ENCODE peak calls at places on chromosomes 12 and 14, in seven cellular contexts. W, U, X, S, C, D and V are unnamed samples.

GRCh38 chr12:39867631-39868030 is 238.2 kb downstream of the SLC2A13 start:
- DNase-seq in W (no peak), U (no peak), X (no peak), S (no peak), C (no peak), D (no peak), V (no peak)

GRCh38 chr14:75995372-75996041 is 9.9 kb downstream of the IFT43 start:
- DNase-seq in W (no peak), U (no peak), X (no peak), S (no peak), C (peak), D (no peak), V (peak)

GRCh38 chr12:31496257-31496656 is 94.7 kb downstream of the DENND5B start:
- DNase-seq in W (no peak), U (no peak), X (no peak), S (no peak), C (no peak), D (no peak), V (peak)

GRCh38 chr12:88691811-88692210 is 111.5 kb upstream of the KITLG start:
- DNase-seq in W (no peak), U (no peak), X (no peak), S (no peak), C (peak), D (no peak), V (no peak)

GRCh38 chr12:85138833-85139232 is 102.7 kb downstream of the LRRIQ1 start:
- DNase-seq in W (no peak), U (no peak), X (no peak), S (no peak), C (no peak), D (no peak), V (no peak)

GRCh38 chr12:108117902-108118301 is 11.2 kb upstream of the WSCD2 start:
- DNase-seq in W (no peak), U (no peak), X (no peak), S (no peak), C (no peak), D (no peak), V (no peak)

GRCh38 chr14:68340262-68340661 is 452.6 kb downstream of the ZFP36L1 start:
- DNase-seq in W (no peak), U (peak), X (no peak), S (no peak), C (no peak), D (no peak), V (no peak)

GRCh38 chr12:51817027-51817953 is 31.2 kb downstream of the FIGNL2 start:
- DNase-seq in W (no peak), U (no peak), X (no peak), S (no peak), C (peak), D (no peak), V (no peak)

GRCh38 chr12:77943466-77943865 is 112.8 kb downstream of the NAV3 start:
- DNase-seq in W (no peak), U (no peak), X (no peak), S (peak), C (peak), D (peak), V (peak)

GRCh38 chr12:27794818-27795584 is 15.0 kb upstream of the MANSC4 start:
- DNase-seq in W (no peak), U (no peak), X (no peak), S (no peak), C (peak), D (no peak), V (peak)

GRCh38 chr14:21902561-21903199 is 229.1 kb upstream of the OR4E1 start:
- DNase-seq in W (no peak), U (peak), X (no peak), S (peak), C (peak), D (peak), V (no peak)

GRCh38 chr14:60064491-60065072 is 27.1 kb upstream of the PCNX4 start:
- DNase-seq in W (no peak), U (no peak), X (no peak), S (peak), C (peak), D (peak), V (peak)

GRCh38 chr12:50117057-50117622 is 5.1 kb downstream of the COX14 start:
- DNase-seq in W (no peak), U (no peak), X (no peak), S (no peak), C (no peak), D (no peak), V (no peak)

GRCh38 chr12:12813120-12814101 is at the start of gene DDX47:
- DNase-seq in W (peak), U (peak), X (peak), S (peak), C (peak), D (peak), V (peak)

GRCh38 chr12:69927145-69927544 is 102.1 kb downstream of the MYRFL start:
- DNase-seq in W (no peak), U (no peak), X (no peak), S (no peak), C (no peak), D (no peak), V (no peak)

GRCh38 chr12:50581226-50582184 is 76.7 kb downstream of the DIP2B start:
- DNase-seq in W (no peak), U (no peak), X (no peak), S (no peak), C (peak), D (peak), V (peak)

GRCh38 chr14:94005324-94005723 is 8.2 kb downstream of the CCDC197 start:
- DNase-seq in W (no peak), U (no peak), X (no peak), S (peak), C (peak), D (no peak), V (no peak)

GRCh38 chr12:54935235-54935951 is 49.2 kb downstream of the TESPA1 start:
- DNase-seq in W (no peak), U (no peak), X (no peak), S (peak), C (peak), D (peak), V (peak)

GRCh38 chr12:109428038-109428629 is 49.0 kb downstream of the KCTD10 start:
- DNase-seq in W (peak), U (peak), X (peak), S (peak), C (peak), D (peak), V (peak)

GRCh38 chr12:109421355-109422087 is 55.6 kb downstream of the KCTD10 start:
- DNase-seq in W (no peak), U (no peak), X (no peak), S (no peak), C (no peak), D (no peak), V (peak)

GRCh38 chr12:109418848-109419474 is 58.1 kb downstream of the KCTD10 start:
- DNase-seq in W (no peak), U (no peak), X (no peak), S (no peak), C (no peak), D (no peak), V (no peak)

GRCh38 chr12:109423392-109423791 is 53.7 kb downstream of the KCTD10 start:
- DNase-seq in W (no peak), U (no peak), X (no peak), S (no peak), C (no peak), D (no peak), V (no peak)

DNA sequence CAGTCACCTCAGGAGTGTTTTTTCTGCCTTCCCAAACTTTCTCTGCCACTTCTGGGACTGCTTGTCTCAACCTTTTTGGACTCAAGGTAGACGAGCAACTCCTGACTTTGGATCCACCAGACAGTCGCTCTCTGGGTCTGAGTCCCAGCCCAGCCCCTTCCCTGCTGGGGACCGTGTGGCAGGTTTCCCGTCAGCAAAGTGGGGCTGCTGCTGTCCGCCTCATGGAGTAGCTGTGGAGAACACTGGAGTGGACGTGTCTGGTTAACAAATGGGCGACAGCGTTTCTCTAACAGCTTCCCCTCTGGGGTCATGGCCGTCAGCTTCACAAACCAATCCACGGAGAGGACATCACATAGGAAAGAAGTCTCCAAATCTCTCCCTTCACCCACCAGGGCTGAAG is 54.8 kb downstream of the KCTD10 start:
- DNase-seq in W (no peak), U (no peak), X (no peak), S (no peak), C (no peak), D (no peak), V (no peak)
- H3K23ac ChIP-seq in W (no peak), U (no peak), X (no peak), S (no peak), C (no peak), D (no peak), V (no peak)

DNA sequence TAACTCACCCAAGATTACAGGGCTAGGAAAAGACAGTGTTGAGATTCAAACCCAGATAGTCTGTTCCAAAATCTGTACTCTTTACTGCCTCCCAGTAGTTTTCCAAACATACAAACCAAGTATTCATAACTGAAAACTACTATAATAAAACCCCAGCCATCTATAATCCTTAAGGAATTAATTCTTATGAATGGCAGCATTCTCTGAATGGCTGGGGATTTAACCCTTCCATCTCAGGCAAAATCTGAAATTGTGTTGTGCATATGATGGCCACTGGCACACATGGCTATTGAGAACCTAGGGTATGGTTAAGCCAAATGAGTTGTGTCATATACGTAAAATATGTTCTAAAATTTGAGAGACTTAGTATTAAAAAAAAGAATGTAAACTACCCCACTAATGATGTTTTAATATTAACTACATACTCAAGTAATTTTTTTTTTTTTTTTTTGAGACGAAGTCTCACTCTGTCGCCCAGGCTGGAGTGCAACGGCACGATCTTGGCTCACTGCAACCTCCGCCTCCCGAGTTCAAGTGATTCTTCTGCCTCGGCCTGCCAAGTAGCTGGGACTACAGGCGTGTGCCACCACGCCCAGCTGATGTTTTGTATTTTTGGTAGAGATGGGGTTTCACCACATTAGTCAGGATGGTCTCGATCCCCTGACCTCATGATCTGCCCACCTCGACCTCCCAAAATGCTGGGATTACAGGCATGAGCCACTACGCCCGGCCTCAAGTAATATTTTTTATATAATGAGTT is 16.7 kb downstream of the PPP1R13B start:
- DNase-seq in W (no peak), U (no peak), X (no peak), S (no peak), C (no peak), D (no peak), V (no peak)
- H3K23ac ChIP-seq in W (no peak), U (no peak), X (no peak), S (no peak), C (no peak), D (no peak), V (no peak)

GRCh38 chr12:63846249-63846967 is 1.9 kb downstream of the SRGAP1 start:
- DNase-seq in W (no peak), U (no peak), X (no peak), S (no peak), C (no peak), D (no peak), V (no peak)

GRCh38 chr12:63844391-63845341 is at the start of gene SRGAP1:
- DNase-seq in W (peak), U (peak), X (no peak), S (peak), C (peak), D (peak), V (peak)

GRCh38 chr12:63843613-63844390 is 698 bp upstream of the SRGAP1 start:
- DNase-seq in W (peak), U (peak), X (peak), S (peak), C (peak), D (peak), V (peak)

GRCh38 chr12:63848450-63848849 is 4.0 kb downstream of the SRGAP1 start:
- DNase-seq in W (no peak), U (no peak), X (no peak), S (no peak), C (peak), D (no peak), V (no peak)

GRCh38 chr12:63845726-63846125 is 1.2 kb downstream of the SRGAP1 start:
- DNase-seq in W (no peak), U (no peak), X (no peak), S (no peak), C (peak), D (peak), V (peak)
- H3K23ac ChIP-seq in W (no peak), U (no peak), X (no peak), S (no peak), C (no peak), D (no peak), V (peak)

GRCh38 chr14:80602931-80603330 is 338.6 kb downstream of the CEP128 start:
- DNase-seq in W (no peak), U (no peak), X (no peak), S (no peak), C (no peak), D (no peak), V (no peak)
- H3K23ac ChIP-seq in W (no peak), U (no peak), X (no peak), S (no peak), C (no peak), D (no peak), V (no peak)

GRCh38 chr14:103537175-103537990 is 8.4 kb downstream of the TRMT61A start:
- DNase-seq in W (no peak), U (no peak), X (no peak), S (no peak), C (no peak), D (peak), V (peak)
- H3K23ac ChIP-seq in W (no peak), U (no peak), X (no peak), S (no peak), C (no peak), D (no peak), V (no peak)

GRCh38 chr12:20452496-20452895 is 84.2 kb downstream of the PDE3A start:
- DNase-seq in W (no peak), U (no peak), X (no peak), S (no peak), C (no peak), D (no peak), V (no peak)
- H3K23ac ChIP-seq in W (no peak), U (no peak), X (no peak), S (no peak), C (no peak), D (no peak), V (no peak)

GRCh38 chr14:56635041-56635440 is 55.4 kb downstream of the TMEM260 start:
- DNase-seq in W (no peak), U (no peak), X (no peak), S (no peak), C (no peak), D (no peak), V (no peak)
- H3K23ac ChIP-seq in W (no peak), U (no peak), X (no peak), S (no peak), C (no peak), D (no peak), V (no peak)